ENCODE peak calls at places on chromosomes 7 and 10, in four cellular contexts. R is GM12878, S is H1, H is HepG2. F is an unnamed sample.

GRCh38 chr7:37035631-37036030 is 311.3 kb upstream of the AOAH start:
- DNase-seq in R (no peak), S (no peak), H (no peak), F (no peak)

GRCh38 chr10:72802291-72803118 is 91.0 kb upstream of the OIT3 start:
- DNase-seq in R (no peak), S (no peak), H (no peak), F (no peak)

GRCh38 chr10:106515206-106515790 is 649.2 kb downstream of the SORCS1 start:
- DNase-seq in R (no peak), S (no peak), H (no peak), F (no peak)

GRCh38 chr10:126207313-126207771 is 180.9 kb downstream of the ADAM12 start:
- DNase-seq in R (no peak), S (no peak), H (no peak), F (no peak)

GRCh38 chr10:31745612-31746376 is 182.8 kb downstream of the ARHGAP12 start:
- DNase-seq in R (no peak), S (no peak), H (peak; percentile 10), F (no peak)

GRCh38 chr7:36155811-36156361 is 2.8 kb downstream of the EEPD1 start:
- DNase-seq in R (no peak), S (no peak), H (no peak), F (no peak)

GRCh38 chr10:97943294-97943693 is 87.1 kb downstream of the CRTAC1 start:
- DNase-seq in R (no peak), S (no peak), H (no peak), F (no peak)

GRCh38 chr10:100828744-100829102 is 83.3 kb downstream of the PAX2 start:
- DNase-seq in R (no peak), S (no peak), H (no peak), F (no peak)

GRCh38 chr10:99777918-99778716 is 4.3 kb upstream of the ABCC2 start:
- DNase-seq in R (no peak), S (no peak), H (peak; percentile 39), F (no peak)

GRCh38 chr10:16566202-16566805 is 44.6 kb upstream of the C1QL3 start:
- DNase-seq in R (no peak), S (no peak), H (no peak), F (no peak)

GRCh38 chr10:120012566-120012965 is 120.0 kb downstream of the SEC23IP start:
- DNase-seq in R (no peak), S (no peak), H (no peak), F (no peak)

GRCh38 chr7:66047426-66047825 is 28.2 kb upstream of the ASL start:
- DNase-seq in R (no peak), S (no peak), H (no peak), F (no peak)

GRCh38 chr10:112278871-112279270 is 4.3 kb upstream of the TECTB start:
- DNase-seq in R (no peak), S (no peak), H (no peak), F (no peak)

GRCh38 chr7:55977831-55978230 is 13.4 kb downstream of the NIPSNAP2 start:
- DNase-seq in R (no peak), S (no peak), H (no peak), F (no peak)

GRCh38 chr7:42247301-42247700 is 10.3 kb upstream of the GLI3 start:
- DNase-seq in R (no peak), S (no peak), H (peak; percentile 19), F (no peak)

GRCh38 chr10:132115736-132116135 is 50.0 kb downstream of the JAKMIP3 start:
- DNase-seq in R (no peak), S (no peak), H (no peak), F (no peak)

GRCh38 chr10:58173391-58173790 is 94.3 kb downstream of the IPMK start:
- DNase-seq in R (no peak), S (no peak), H (no peak), F (no peak)

GRCh38 chr7:123680580-123680979 is 24.9 kb downstream of the LMOD2 start:
- DNase-seq in R (no peak), S (no peak), H (no peak), F (no peak)

GRCh38 chr7:137547477-137547876 is 203.9 kb upstream of the PTN start:
- DNase-seq in R (no peak), S (no peak), H (no peak), F (no peak)
- TF ChIP-seq YY1 in R (no peak), S (no peak), H (no peak), F (no peak)

DNA sequence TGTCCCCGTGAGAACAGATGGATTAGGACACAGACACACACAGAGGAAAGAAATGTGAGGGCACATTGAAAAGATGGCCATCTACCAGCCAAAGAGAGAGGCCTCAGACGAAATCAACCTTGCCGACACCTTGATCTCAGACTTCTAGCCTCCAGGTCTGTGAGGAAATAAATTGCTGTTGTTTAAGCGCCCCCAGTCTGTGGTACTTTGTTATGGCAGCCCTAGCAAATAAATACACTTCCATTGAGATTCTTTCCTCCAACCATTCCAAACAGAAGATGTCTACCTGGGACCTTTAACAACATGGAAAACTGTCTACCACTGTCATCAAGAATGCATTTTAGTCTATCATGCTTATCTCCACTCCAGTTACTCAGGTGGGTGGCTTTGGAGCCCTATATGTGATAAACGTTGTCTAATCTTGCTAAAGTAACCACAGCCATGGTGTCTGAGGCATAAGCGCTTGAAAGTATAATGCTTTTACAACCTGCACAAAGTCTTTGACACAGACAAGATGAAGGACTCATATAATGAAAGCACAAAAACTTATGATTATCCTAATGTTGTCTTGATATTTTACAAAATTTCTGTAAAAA is 244.3 kb downstream of the MTERF1 start:
- DNase-seq in R (no peak), S (peak; percentile 10), H (peak; percentile 35), F (peak; percentile 47)
- TF ChIP-seq SUZ12 in R (no peak), S (no peak), H (no peak), F (no peak)

GRCh38 chr10:75502838-75503237 is 71.4 kb downstream of the LRMDA start:
- DNase-seq in R (no peak), S (no peak), H (no peak), F (no peak)
- H3K9ac ChIP-seq in R (no peak overlapping the region), S (no peak overlapping the region), H (no peak overlapping the region), F (no peak overlapping the region)

DNA sequence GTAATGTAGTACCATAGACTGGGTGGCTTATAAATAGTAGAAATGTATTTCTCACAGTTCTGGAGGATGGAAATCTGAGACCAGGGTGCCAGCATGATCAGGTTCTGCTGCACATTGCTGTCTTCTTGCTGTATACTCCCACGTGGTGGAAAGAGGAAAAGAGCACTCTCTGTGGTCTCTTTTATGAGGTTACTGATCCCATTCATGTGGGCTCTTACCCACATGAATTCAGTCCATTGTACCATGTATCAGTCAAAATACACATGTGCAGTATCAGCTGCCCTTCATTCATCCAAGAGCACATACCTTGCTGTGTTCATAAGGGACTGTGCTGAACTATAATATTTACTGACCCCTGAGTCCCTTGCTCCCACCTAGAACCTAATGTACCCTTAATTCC is 17.1 kb downstream of the PNLIPRP2 start:
- DNase-seq in R (no peak), S (no peak), H (no peak), F (no peak)
- TF ChIP-seq YY1 in R (no peak), S (no peak), H (no peak), F (no peak)

GRCh38 chr10:43671659-43672555 is 23.2 kb upstream of the ZNF32 start:
- DNase-seq in R (no peak), S (no peak), H (peak; percentile 69), F (peak; percentile 62)
- TF ChIP-seq SUZ12 in R (no peak), S (no peak), H (no peak), F (no peak)

F was measured in NT2/D1.